ENCODE peak calls at places on chromosome 4, in eight cellular contexts. W is upper lobe of right lung, F is Right ventricle myocardium inferior, V is body of pancreas, C is right cardiac atrium, O is left ventricle myocardium superior, X is upper lobe of left lung, N is aorta. Y is an unnamed sample.

GRCh38 chr4:75820197-75820596 is 82.1 kb downstream of the PPEF2 start:
- ATAC-seq in W (no peak), F (no peak), V (no peak), C (no peak), O (no peak), X (no peak), N (no peak), Y (no peak)

GRCh38 chr4:1137063-1137771 is 23.9 kb upstream of the RNF212 start:
- ATAC-seq in W (peak; percentile 14), F (no peak), V (no peak), C (no peak), O (no peak), X (no peak), N (no peak), Y (no peak)

GRCh38 chr4:149961876-149962597 is 116.2 kb upstream of the DCLK2 start:
- ATAC-seq in W (no peak), F (no peak), V (no peak), C (no peak), O (no peak), X (no peak), N (no peak), Y (no peak)

GRCh38 chr4:105414316-105414715 is 59.5 kb downstream of the PPA2 start:
- ATAC-seq in W (peak; percentile 20), F (peak; percentile 31), V (no peak), C (peak; percentile 31), O (no peak), X (peak; percentile 53), N (no peak), Y (no peak)

GRCh38 chr4:81466841-81467671 is 4.7 kb downstream of the RASGEF1B start:
- ATAC-seq in W (no peak), F (no peak), V (no peak), C (no peak), O (no peak), X (no peak), N (no peak), Y (no peak)

GRCh38 chr4:48739560-48740019 is 40.5 kb downstream of the FRYL start:
- ATAC-seq in W (no peak), F (no peak), V (no peak), C (no peak), O (no peak), X (no peak), N (no peak), Y (no peak)

GRCh38 chr4:63580796-63581475 is 828.3 kb downstream of the TECRL start:
- ATAC-seq in W (no peak), F (no peak), V (no peak), C (no peak), O (no peak), X (no peak), N (no peak), Y (no peak)

GRCh38 chr4:127920521-127920920 is 39.8 kb downstream of the PLK4 start:
- ATAC-seq in W (no peak), F (no peak), V (no peak), C (no peak), O (no peak), X (no peak), N (no peak), Y (no peak)

GRCh38 chr4:1794809-1795303 is 1.8 kb downstream of the FGFR3 start:
- ATAC-seq in W (no peak), F (no peak), V (no peak), C (no peak), O (no peak), X (no peak), N (no peak), Y (no peak)

GRCh38 chr4:153962311-153963039 is 173.6 kb upstream of the SFRP2 start:
- ATAC-seq in W (no peak), F (no peak), V (no peak), C (no peak), O (no peak), X (no peak), N (no peak), Y (no peak)

GRCh38 chr4:181418491-181418890 is 824.7 kb upstream of the TENM3 start:
- ATAC-seq in W (no peak), F (no peak), V (no peak), C (no peak), O (no peak), X (no peak), N (no peak), Y (no peak)

GRCh38 chr4:19958849-19959248 is 292.9 kb upstream of the SLIT2 start:
- ATAC-seq in W (no peak), F (no peak), V (no peak), C (no peak), O (no peak), X (no peak), N (no peak), Y (no peak)

GRCh38 chr4:16224669-16225068 is 1.6 kb downstream of the TAPT1 start:
- ATAC-seq in W (no peak), F (no peak), V (no peak), C (no peak), O (no peak), X (no peak), N (no peak), Y (no peak)

GRCh38 chr4:85496146-85496849 is 21.3 kb downstream of the ARHGAP24 start:
- ATAC-seq in W (no peak), F (no peak), V (no peak), C (no peak), O (no peak), X (no peak), N (no peak), Y (no peak)

GRCh38 chr4:1200425-1201035 is 28.1 kb upstream of the SPON2 start:
- ATAC-seq in W (peak; percentile 45), F (peak; percentile 65), V (no peak), C (peak; percentile 42), O (peak; percentile 74), X (peak; percentile 44), N (peak; percentile 34), Y (peak; percentile 79)

GRCh38 chr4:186024637-186025320 is 44.2 kb upstream of the TLR3 start:
- ATAC-seq in W (no peak), F (no peak), V (no peak), C (no peak), O (no peak), X (no peak), N (no peak), Y (no peak)

GRCh38 chr4:155941085-155941484 is 12.6 kb downstream of the CTSO start:
- ATAC-seq in W (no peak), F (no peak), V (no peak), C (no peak), O (no peak), X (no peak), N (no peak), Y (no peak)

Y was measured in gastroesophageal sphincter.